ENCODE peak calls at places on chromosomes 5 and 9, in four cellular contexts. V is A549, Q is K562, K is HepG2. D is an unnamed sample.

GRCh38 chr5:173472164-173472563 is 143.9 kb upstream of the STC2 start:
- DNase-seq in V (peak; percentile 73), Q (no peak), K (peak; percentile 90), D (peak; percentile 29)

GRCh38 chr9:117191504-117192375 is 223.1 kb downstream of the ASTN2 start:
- DNase-seq in V (no peak), Q (no peak), K (peak; percentile 3), D (no peak)

GRCh38 chr5:966941-967340 is 41.7 kb upstream of the NKD2 start:
- DNase-seq in V (no peak), Q (no peak), K (no peak), D (no peak)

GRCh38 chr5:61277190-61277589 is 54.9 kb upstream of the ZSWIM6 start:
- DNase-seq in V (peak; percentile 43), Q (no peak), K (peak; percentile 18), D (peak; percentile 83)

GRCh38 chr9:18739641-18740318 is 265.8 kb downstream of the ADAMTSL1 start:
- DNase-seq in V (no peak), Q (no peak), K (no peak), D (no peak)

GRCh38 chr5:171449426-171449825 is 30.0 kb downstream of the FGF18 start:
- DNase-seq in V (no peak), Q (no peak), K (no peak), D (no peak)

GRCh38 chr5:316210-317085 is 5.1 kb upstream of the AHRR start:
- DNase-seq in V (no peak), Q (no peak), K (no peak), D (no peak)

GRCh38 chr5:81065492-81065891 is 105.3 kb downstream of the RASGRF2 start:
- DNase-seq in V (no peak), Q (no peak), K (no peak), D (no peak)

GRCh38 chr5:127938746-127939145 is 144.8 kb upstream of the SLC12A2 start:
- DNase-seq in V (no peak), Q (no peak), K (no peak), D (no peak)

GRCh38 chr9:33320568-33321261 is 30.4 kb downstream of the NFX1 start:
- DNase-seq in V (peak; percentile 81), Q (no peak), K (no peak), D (peak; percentile 86)

GRCh38 chr5:181248277-181248676 is 4.6 kb upstream of the RACK1 start:
- DNase-seq in V (no peak), Q (no peak), K (no peak), D (no peak)

GRCh38 chr9:82777366-82777765 is 285.6 kb downstream of the RASEF start:
- DNase-seq in V (no peak), Q (no peak), K (no peak), D (no peak)

GRCh38 chr9:110180713-110181434 is 27.1 kb downstream of the C9orf152 start:
- DNase-seq in V (peak; percentile 50), Q (no peak), K (peak; percentile 83), D (peak; percentile 62)

GRCh38 chr5:64210866-64211265 is 45.2 kb downstream of the RNF180 start:
- DNase-seq in V (no peak), Q (no peak), K (no peak), D (peak; percentile 83)

GRCh38 chr5:156474251-156474650 is 147.3 kb downstream of the SGCD start:
- DNase-seq in V (no peak), Q (no peak), K (no peak), D (no peak)

GRCh38 chr5:150017606-150018005 is 17.1 kb downstream of the HMGXB3 start:
- DNase-seq in V (peak; percentile 12), Q (no peak), K (no peak), D (peak; percentile 69)

GRCh38 chr5:148830220-148830619 is 3.8 kb downstream of the ADRB2 start:
- DNase-seq in V (no peak), Q (no peak), K (no peak), D (no peak)

DNA sequence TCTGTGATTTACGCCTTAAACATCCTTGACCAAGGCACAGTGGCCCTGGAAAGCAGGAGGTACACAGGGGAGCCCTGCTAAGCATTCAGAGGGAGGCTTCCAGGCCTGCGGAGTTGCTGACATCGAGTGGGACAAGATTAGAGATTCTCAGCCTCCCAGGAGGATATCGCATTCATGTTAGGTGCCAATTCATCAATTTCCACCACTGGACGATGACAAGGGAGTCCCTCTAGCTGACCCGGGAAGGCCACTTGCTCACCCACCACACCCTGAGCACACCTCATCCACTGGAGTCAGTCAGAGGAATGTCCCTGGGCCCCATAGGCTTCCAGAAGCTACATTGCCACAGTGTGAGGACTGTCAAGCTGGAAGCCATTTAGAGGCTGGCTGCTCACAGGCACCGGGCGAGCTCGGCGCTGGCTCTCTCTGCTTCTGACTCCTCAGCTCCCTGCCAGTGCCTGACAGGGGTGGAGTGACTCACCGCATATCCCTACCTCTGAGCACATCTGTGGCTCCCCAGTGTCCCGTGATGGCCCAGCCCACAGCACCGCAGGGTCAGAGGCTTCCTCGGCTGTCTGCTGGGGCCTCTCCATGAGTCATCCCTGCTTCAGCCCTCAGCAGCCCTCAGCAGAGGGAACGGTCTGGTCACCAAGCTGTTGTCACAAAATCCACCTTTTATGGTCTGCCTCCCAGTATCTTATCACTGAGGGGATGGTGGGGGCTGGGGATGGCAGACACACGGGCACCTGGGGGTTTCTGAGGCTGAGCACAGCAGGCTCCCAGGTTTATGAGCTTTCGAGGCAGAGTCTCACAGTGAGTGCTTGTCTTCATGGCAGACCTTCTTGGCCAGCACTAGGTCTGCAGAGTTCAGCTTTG is 117.5 kb downstream of the ZNF608 start:
- DNase-seq in V (peak; percentile 86), Q (peak; percentile 91), K (peak; percentile 84), D (no peak)
- TF ChIP-seq JUN in V (no peak), Q (peak; percentile 98), K (peak; percentile 70), D (no peak)

GRCh38 chr5:153891394-153891793 is 147.3 kb downstream of the FAM114A2 start:
- DNase-seq in V (no peak), Q (no peak), K (no peak), D (no peak)

GRCh38 chr5:153896701-153897100 is 142.0 kb downstream of the FAM114A2 start:
- DNase-seq in V (no peak), Q (no peak), K (no peak), D (no peak)

GRCh38 chr5:153895266-153895665 is 143.4 kb downstream of the FAM114A2 start:
- DNase-seq in V (no peak), Q (no peak), K (no peak), D (no peak)

GRCh38 chr5:153896117-153896516 is 142.6 kb downstream of the FAM114A2 start:
- DNase-seq in V (no peak), Q (no peak), K (no peak), D (no peak)

DNA sequence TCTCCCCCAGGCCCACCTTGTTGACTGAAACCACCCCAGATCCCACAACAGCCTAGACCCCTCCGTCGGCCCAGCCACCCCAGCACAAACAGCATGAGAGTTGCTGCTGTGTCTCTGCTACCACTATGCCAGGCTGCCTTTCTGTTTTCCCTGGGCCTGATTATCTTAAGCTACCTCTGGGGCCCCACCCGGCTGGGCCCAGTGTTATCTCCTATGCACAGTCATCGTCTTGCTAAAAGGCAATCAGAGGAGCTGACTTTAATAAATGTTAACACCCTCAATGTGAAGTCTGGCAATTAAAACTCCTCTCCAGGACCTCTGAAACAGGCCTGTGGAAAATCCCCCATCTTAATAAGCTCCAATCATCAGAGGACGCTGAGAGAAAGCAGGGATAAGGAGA is 144.9 kb downstream of the FAM114A2 start:
- DNase-seq in V (no peak), Q (peak; percentile 69), K (no peak), D (no peak)
- TF ChIP-seq MYC in V (no peak), Q (no peak), K (no peak), D (no peak)

GRCh38 chr5:67020231-67020630 is 176.4 kb downstream of the CD180 start:
- DNase-seq in V (no peak), Q (no peak), K (no peak), D (no peak)

GRCh38 chr5:67025437-67025836 is 171.2 kb downstream of the CD180 start:
- DNase-seq in V (no peak), Q (no peak), K (no peak), D (no peak)

GRCh38 chr5:67021031-67021430 is 175.6 kb downstream of the CD180 start:
- DNase-seq in V (no peak), Q (no peak), K (no peak), D (no peak)

GRCh38 chr5:67026278-67026677 is 170.3 kb downstream of the CD180 start:
- DNase-seq in V (no peak), Q (no peak), K (no peak), D (no peak)

GRCh38 chr5:67021522-67022316 is 174.9 kb downstream of the CD180 start:
- DNase-seq in V (no peak), Q (no peak), K (no peak), D (no peak)
- TF ChIP-seq JUN in V (no peak), Q (no peak), K (no peak), D (no peak)

DNA sequence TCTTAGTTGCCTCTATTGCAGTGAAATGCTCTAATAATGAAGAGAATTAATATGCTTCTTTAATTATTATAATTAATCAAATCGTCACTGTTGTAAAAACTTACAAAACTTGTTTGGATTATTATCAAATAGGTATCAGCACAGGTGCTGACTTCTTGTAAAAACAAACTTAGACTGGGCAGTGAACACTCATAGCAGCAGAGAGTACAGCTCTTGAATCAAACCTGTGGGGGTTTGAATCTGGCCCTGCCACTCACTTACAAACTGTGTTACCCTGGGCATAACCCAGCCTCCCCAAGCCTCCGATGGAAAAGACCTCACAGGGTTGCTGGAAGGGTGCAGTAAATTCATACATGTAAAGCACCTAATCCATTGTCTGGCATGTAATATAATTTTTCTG is 35.1 kb downstream of the MAP3K1 start:
- DNase-seq in V (no peak), Q (no peak), K (no peak), D (no peak)
- TF ChIP-seq MYC in V (no peak), Q (no peak), K (no peak), D (no peak)

DNA sequence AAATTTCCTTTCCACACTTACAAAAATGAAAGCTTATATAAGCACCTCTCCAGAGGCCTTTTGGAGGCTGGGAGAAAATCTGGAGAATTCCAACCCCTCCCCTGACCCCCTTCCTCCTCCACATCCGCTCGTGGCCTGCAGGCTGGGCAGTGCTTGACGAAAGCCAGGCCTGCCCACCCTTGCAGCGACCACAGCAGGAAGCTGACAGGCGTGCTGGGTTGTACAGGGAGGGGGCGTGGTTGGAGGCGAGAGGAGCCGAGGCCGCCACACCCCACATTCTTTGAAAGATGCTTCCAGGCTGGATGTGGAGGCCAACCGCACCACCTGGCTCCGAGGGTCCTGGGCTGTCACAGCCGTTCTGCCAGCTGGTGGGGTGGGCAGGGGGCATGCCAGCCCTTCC is 47.8 kb upstream of the IER5L start:
- DNase-seq in V (peak; percentile 77), Q (no peak), K (no peak), D (peak; percentile 17)
- TF ChIP-seq JUN in V (no peak), Q (no peak), K (no peak), D (no peak)

GRCh38 chr9:4422495-4422894 is 67.8 kb upstream of the SLC1A1 start:
- DNase-seq in V (no peak), Q (no peak), K (no peak), D (no peak)
- TF ChIP-seq MYC in V (no peak), Q (no peak), K (no peak), D (no peak)

GRCh38 chr9:105994970-105995369 is 300.6 kb downstream of the TMEM38B start:
- DNase-seq in V (peak; percentile 11), Q (peak; percentile 25), K (no peak), D (no peak)
- TF ChIP-seq JUN in V (no peak), Q (peak; percentile 28), K (no peak), D (peak; percentile 7)

GRCh38 chr5:139734517-139734916 is 61.1 kb upstream of the PSD2 start:
- DNase-seq in V (no peak), Q (no peak), K (peak; percentile 73), D (no peak)
- TF ChIP-seq MYC in V (no peak), Q (no peak), K (no peak), D (no peak)

D was measured in endothelial cell of umbilical vein.